ENCODE peak calls at places on chromosomes 2 and 18, in nine cellular contexts. H, O, B, R, K, G, E, P and U are unnamed samples.

GRCh38 chr2:41965886-41966285 is 81.9 kb upstream of the PKDCC start:
- DNase-seq in H (peak; percentile 71), O (no peak), B (no peak), R (peak; percentile 20), K (no peak), G (no peak), E (no peak), P (no peak), U (peak; percentile 59)

GRCh38 chr2:163657257-163657656 is 78.6 kb downstream of the FIGN start:
- DNase-seq in H (no peak), O (no peak), B (no peak), R (no peak), K (no peak), G (no peak), E (no peak), P (no peak), U (no peak)

GRCh38 chr2:7203056-7203467 is 285.9 kb downstream of the RNF144A start:
- DNase-seq in H (peak; percentile 31), O (peak; percentile 65), B (peak; percentile 8), R (peak; percentile 59), K (no peak), G (peak; percentile 71), E (peak; percentile 48), P (no peak), U (peak; percentile 33)

GRCh38 chr18:74244554-74244953 is 47.2 kb downstream of the CYB5A start:
- DNase-seq in H (no peak), O (no peak), B (no peak), R (no peak), K (no peak), G (no peak), E (no peak), P (no peak), U (no peak)

GRCh38 chr2:171345971-171346722 is 87.6 kb downstream of the METTL8 start:
- DNase-seq in H (no peak), O (no peak), B (no peak), R (peak; percentile 78), K (no peak), G (no peak), E (no peak), P (no peak), U (peak; percentile 55)

GRCh38 chr18:26511339-26512071 is 36.8 kb downstream of the KCTD1 start:
- DNase-seq in H (no peak), O (no peak), B (no peak), R (peak; percentile 33), K (no peak), G (no peak), E (no peak), P (no peak), U (peak; percentile 75)

GRCh38 chr2:149129433-149129832 is 90.9 kb downstream of the LYPD6B start:
- DNase-seq in H (peak; percentile 66), O (no peak), B (no peak), R (no peak), K (no peak), G (no peak), E (no peak), P (no peak), U (no peak)

GRCh38 chr2:240326886-240327285 is 108.6 kb upstream of the GPC1 start:
- DNase-seq in H (no peak), O (no peak), B (no peak), R (no peak), K (no peak), G (peak; percentile 34), E (no peak), P (no peak), U (no peak)

GRCh38 chr2:212845941-212846340 is 305.5 kb downstream of the IKZF2 start:
- DNase-seq in H (peak; percentile 87), O (no peak), B (no peak), R (peak; percentile 46), K (no peak), G (no peak), E (no peak), P (no peak), U (peak; percentile 3)

GRCh38 chr18:73669299-73669698 is 478.3 kb downstream of the FBXO15 start:
- DNase-seq in H (peak; percentile 55), O (no peak), B (no peak), R (peak; percentile 60), K (no peak), G (no peak), E (no peak), P (no peak), U (no peak)

GRCh38 chr2:74020717-74021406 is 36.2 kb downstream of the TET3 start:
- DNase-seq in H (no peak), O (peak; percentile 34), B (no peak), R (no peak), K (no peak), G (no peak), E (no peak), P (no peak), U (no peak)

GRCh38 chr18:42268186-42268725 is 313.2 kb downstream of the PIK3C3 start:
- DNase-seq in H (peak; percentile 53), O (no peak), B (no peak), R (no peak), K (no peak), G (no peak), E (no peak), P (no peak), U (no peak)

GRCh38 chr2:39631715-39632114 is 34.0 kb upstream of the TMEM178A start:
- DNase-seq in H (peak; percentile 96), O (no peak), B (peak; percentile 48), R (no peak), K (no peak), G (no peak), E (no peak), P (no peak), U (no peak)